ENCODE peak calls at places on chromosomes 16 and 17, in four cellular contexts. One of them, this sample, is unnamed. For H3K36me3, the result is how much of the 10 kb centered on the place peaks cover.

GRCh38 chr17:17763136-17763535 is 73.7 kb downstream of the SREBF1 start:
- DNase-seq in uterus: no peak
- DNase-seq in breast epithelium: no peak
- DNase-seq in stomach: no peak
- DNase-seq in this sample: no peak

GRCh38 chr17:75396781-75397180 is 8.7 kb downstream of the GRB2 start:
- DNase-seq in uterus: no peak
- DNase-seq in breast epithelium: no peak
- DNase-seq in stomach: no peak
- DNase-seq in this sample: no peak

GRCh38 chr17:55717898-55718735 is 4.5 kb downstream of the TMEM100 start:
- DNase-seq in uterus: peak
- DNase-seq in breast epithelium: peak
- DNase-seq in stomach: peak
- DNase-seq in this sample: peak

GRCh38 chr16:49469323-49469670 is 95.7 kb downstream of the C16orf78 start:
- DNase-seq in uterus: no peak
- DNase-seq in breast epithelium: no peak
- DNase-seq in stomach: no peak
- DNase-seq in this sample: no peak

GRCh38 chr17:37089998-37090397 is 141.2 kb downstream of the AATF start:
- DNase-seq in uterus: no peak
- DNase-seq in breast epithelium: no peak
- DNase-seq in stomach: no peak
- DNase-seq in this sample: no peak

GRCh38 chr16:56202036-56202435 is 10.7 kb downstream of the GNAO1 start:
- DNase-seq in uterus: no peak
- DNase-seq in breast epithelium: no peak
- DNase-seq in stomach: peak
- DNase-seq in this sample: no peak

GRCh38 chr16:63289834-63290460 is 1253.7 kb upstream of the CDH8 start:
- DNase-seq in uterus: no peak
- DNase-seq in breast epithelium: no peak
- DNase-seq in stomach: peak
- DNase-seq in this sample: no peak

GRCh38 chr16:87178177-87178863 is 138.9 kb downstream of the C16orf95 start:
- DNase-seq in uterus: no peak
- DNase-seq in breast epithelium: no peak
- DNase-seq in stomach: no peak
- DNase-seq in this sample: peak

GRCh38 chr16:7177875-7178274 is 154.8 kb upstream of the RBFOX1 start:
- DNase-seq in uterus: no peak
- DNase-seq in breast epithelium: no peak
- DNase-seq in stomach: no peak
- DNase-seq in this sample: no peak

GRCh38 chr16:55113195-55113594 is 182.5 kb downstream of the IRX5 start:
- DNase-seq in uterus: no peak
- DNase-seq in breast epithelium: no peak
- DNase-seq in stomach: no peak
- DNase-seq in this sample: no peak

GRCh38 chr17:37389160-37389559 is 13.4 kb downstream of the C17orf78 start:
- DNase-seq in uterus: no peak
- DNase-seq in breast epithelium: no peak
- DNase-seq in stomach: no peak
- DNase-seq in this sample: no peak

GRCh38 chr17:34669511-34669910 is 90.1 kb downstream of the TMEM132E start:
- DNase-seq in uterus: no peak
- DNase-seq in breast epithelium: no peak
- DNase-seq in stomach: no peak
- DNase-seq in this sample: no peak

GRCh38 chr16:53864819-53865491 is 161.0 kb downstream of the FTO start:
- DNase-seq in uterus: no peak
- DNase-seq in breast epithelium: no peak
- DNase-seq in stomach: no peak
- DNase-seq in this sample: no peak

GRCh38 chr16:8581923-8582580 is 8.3 kb downstream of the TMEM114 start:
- DNase-seq in uterus: no peak
- DNase-seq in breast epithelium: no peak
- DNase-seq in stomach: no peak
- DNase-seq in this sample: no peak

GRCh38 chr17:80596760-80597608 is 52.3 kb downstream of the RPTOR start:
- DNase-seq in uterus: no peak
- DNase-seq in breast epithelium: no peak
- DNase-seq in stomach: no peak
- DNase-seq in this sample: no peak

GRCh38 chr17:65783845-65784334 is 222.4 kb upstream of the AXIN2 start:
- DNase-seq in uterus: no peak
- DNase-seq in breast epithelium: no peak
- DNase-seq in stomach: no peak
- DNase-seq in this sample: no peak

GRCh38 chr17:42519546-42520444 is 16.2 kb upstream of the NAGLU start:
- DNase-seq in uterus: peak
- DNase-seq in breast epithelium: peak
- DNase-seq in stomach: peak
- DNase-seq in this sample: peak

GRCh38 chr17:81869221-81870154 is 1.6 kb downstream of the ARHGDIA start:
- DNase-seq in uterus: peak
- DNase-seq in breast epithelium: no peak
- DNase-seq in stomach: peak
- DNase-seq in this sample: no peak

GRCh38 chr17:75242461-75243042 is 18.9 kb downstream of the GGA3 start:
- DNase-seq in uterus: no peak
- DNase-seq in breast epithelium: no peak
- DNase-seq in stomach: no peak
- DNase-seq in this sample: no peak

GRCh38 chr17:49822829-49823228 is 25.0 kb downstream of the TAC4 start:
- DNase-seq in uterus: peak
- DNase-seq in breast epithelium: no peak
- DNase-seq in stomach: no peak
- DNase-seq in this sample: no peak

GRCh38 chr17:64500923-64501765 is 4.3 kb upstream of the POLG2 start:
- DNase-seq in uterus: no peak
- DNase-seq in breast epithelium: no peak
- DNase-seq in stomach: no peak
- DNase-seq in this sample: no peak

GRCh38 chr16:27080870-27081269 is 14.1 kb downstream of the C16orf82 start:
- DNase-seq in uterus: no peak
- DNase-seq in breast epithelium: no peak
- DNase-seq in stomach: no peak
- DNase-seq in this sample: no peak

GRCh38 chr17:35709874-35710273 is 21.6 kb upstream of the RASL10B start:
- DNase-seq in uterus: no peak
- DNase-seq in breast epithelium: no peak
- DNase-seq in stomach: no peak
- DNase-seq in this sample: no peak

GRCh38 chr16:74226361-74226979 is 70.1 kb upstream of the PSMD7 start:
- DNase-seq in uterus: no peak
- DNase-seq in breast epithelium: no peak
- DNase-seq in stomach: no peak
- DNase-seq in this sample: no peak

GRCh38 chr16:56910654-56911539 is 21.0 kb upstream of the HERPUD1 start:
- DNase-seq in uterus: no peak
- DNase-seq in breast epithelium: no peak
- DNase-seq in stomach: no peak
- DNase-seq in this sample: peak

GRCh38 chr17:20852541-20853370 is 190.1 kb downstream of the USP22 start:
- DNase-seq in uterus: peak
- DNase-seq in breast epithelium: no peak
- DNase-seq in stomach: no peak
- DNase-seq in this sample: no peak

GRCh38 chr17:28145348-28145747 is 102.9 kb downstream of the NLK start:
- DNase-seq in uterus: no peak
- DNase-seq in breast epithelium: no peak
- DNase-seq in stomach: no peak
- DNase-seq in this sample: no peak

GRCh38 chr17:69574257-69575197 is 160.0 kb downstream of the MAP2K6 start:
- DNase-seq in uterus: no peak
- DNase-seq in breast epithelium: no peak
- DNase-seq in stomach: no peak
- DNase-seq in this sample: no peak

GRCh38 chr16:27111486-27111885 is 44.8 kb downstream of the C16orf82 start:
- DNase-seq in uterus: no peak
- DNase-seq in breast epithelium: peak
- DNase-seq in stomach: no peak
- DNase-seq in this sample: no peak

GRCh38 chr16:85027968-85028637 is 508 bp downstream of the KIAA0513 start:
- DNase-seq in uterus: no peak
- DNase-seq in breast epithelium: no peak
- DNase-seq in stomach: no peak
- DNase-seq in this sample: no peak

GRCh38 chr16:70418274-70418992 is 20.5 kb downstream of the ST3GAL2 start:
- DNase-seq in uterus: no peak
- DNase-seq in breast epithelium: no peak
- DNase-seq in stomach: no peak
- DNase-seq in this sample: no peak

GRCh38 chr16:72990571-72990970 is 57.4 kb downstream of the ZFHX3 start:
- DNase-seq in uterus: no peak
- DNase-seq in breast epithelium: no peak
- DNase-seq in stomach: no peak
- DNase-seq in this sample: no peak

GRCh38 chr16:80938035-80938927 is 68.4 kb downstream of the CMC2 start:
- DNase-seq in uterus: peak
- DNase-seq in breast epithelium: no peak
- DNase-seq in stomach: no peak
- DNase-seq in this sample: no peak

DNA sequence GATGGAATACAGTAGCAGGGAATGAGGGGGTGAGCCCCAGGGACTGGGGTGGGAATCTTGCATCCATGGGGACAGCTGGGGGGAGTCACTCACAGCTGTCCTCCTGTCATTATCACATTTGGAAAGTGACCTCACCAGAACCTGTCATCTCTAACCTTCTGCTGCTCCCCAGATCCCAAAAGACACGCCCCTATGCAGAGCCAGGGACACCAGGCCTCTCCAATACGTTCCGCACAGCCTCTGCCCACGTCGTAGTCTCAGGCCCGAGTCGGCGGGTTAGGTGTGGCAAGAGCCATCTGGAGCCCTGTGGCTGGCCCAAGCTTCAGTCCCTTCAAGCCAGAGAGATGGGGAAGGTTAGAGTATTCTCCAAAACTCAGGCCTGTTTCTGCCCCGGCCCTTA is 214.3 kb downstream of the ENGASE start:
- DNase-seq in uterus: no peak
- DNase-seq in breast epithelium: no peak
- DNase-seq in stomach: no peak
- DNase-seq in this sample: no peak
- H3K36me3 ChIP-seq in uterus: under half
- H3K36me3 ChIP-seq in breast epithelium: under half
- H3K36me3 ChIP-seq in stomach: under half
- H3K36me3 ChIP-seq in this sample: under half

GRCh38 chr17:8120520-8121443 is 2.5 kb upstream of the ALOXE3 start:
- DNase-seq in uterus: peak
- DNase-seq in breast epithelium: no peak
- DNase-seq in stomach: peak
- DNase-seq in this sample: no peak
- TF ChIP-seq POLR2A in uterus: no peak
- TF ChIP-seq POLR2A in breast epithelium: no peak
- TF ChIP-seq POLR2A in stomach: no peak
- TF ChIP-seq POLR2A in this sample: no peak

GRCh38 chr17:7191069-7191468 is 11.9 kb upstream of the ASGR1 start:
- DNase-seq in uterus: no peak
- DNase-seq in breast epithelium: no peak
- DNase-seq in stomach: no peak
- DNase-seq in this sample: no peak
- H3K36me3 ChIP-seq in uterus: under half
- H3K36me3 ChIP-seq in breast epithelium: under half
- H3K36me3 ChIP-seq in stomach: half or more
- H3K36me3 ChIP-seq in this sample: under half

GRCh38 chr16:31464348-31464769 is 5.1 kb downstream of the ARMC5 start:
- DNase-seq in uterus: no peak
- DNase-seq in breast epithelium: no peak
- DNase-seq in stomach: no peak
- DNase-seq in this sample: no peak

GRCh38 chr16:31459722-31460581 is 651 bp downstream of the ARMC5 start:
- DNase-seq in uterus: peak
- DNase-seq in breast epithelium: peak
- DNase-seq in stomach: peak
- DNase-seq in this sample: peak

GRCh38 chr16:31460582-31461002 is 1.3 kb downstream of the ARMC5 start:
- DNase-seq in uterus: no peak
- DNase-seq in breast epithelium: no peak
- DNase-seq in stomach: no peak
- DNase-seq in this sample: no peak

GRCh38 chr16:31461201-31461920 is 2.1 kb downstream of the ARMC5 start:
- DNase-seq in uterus: no peak
- DNase-seq in breast epithelium: no peak
- DNase-seq in stomach: no peak
- DNase-seq in this sample: no peak

DNA sequence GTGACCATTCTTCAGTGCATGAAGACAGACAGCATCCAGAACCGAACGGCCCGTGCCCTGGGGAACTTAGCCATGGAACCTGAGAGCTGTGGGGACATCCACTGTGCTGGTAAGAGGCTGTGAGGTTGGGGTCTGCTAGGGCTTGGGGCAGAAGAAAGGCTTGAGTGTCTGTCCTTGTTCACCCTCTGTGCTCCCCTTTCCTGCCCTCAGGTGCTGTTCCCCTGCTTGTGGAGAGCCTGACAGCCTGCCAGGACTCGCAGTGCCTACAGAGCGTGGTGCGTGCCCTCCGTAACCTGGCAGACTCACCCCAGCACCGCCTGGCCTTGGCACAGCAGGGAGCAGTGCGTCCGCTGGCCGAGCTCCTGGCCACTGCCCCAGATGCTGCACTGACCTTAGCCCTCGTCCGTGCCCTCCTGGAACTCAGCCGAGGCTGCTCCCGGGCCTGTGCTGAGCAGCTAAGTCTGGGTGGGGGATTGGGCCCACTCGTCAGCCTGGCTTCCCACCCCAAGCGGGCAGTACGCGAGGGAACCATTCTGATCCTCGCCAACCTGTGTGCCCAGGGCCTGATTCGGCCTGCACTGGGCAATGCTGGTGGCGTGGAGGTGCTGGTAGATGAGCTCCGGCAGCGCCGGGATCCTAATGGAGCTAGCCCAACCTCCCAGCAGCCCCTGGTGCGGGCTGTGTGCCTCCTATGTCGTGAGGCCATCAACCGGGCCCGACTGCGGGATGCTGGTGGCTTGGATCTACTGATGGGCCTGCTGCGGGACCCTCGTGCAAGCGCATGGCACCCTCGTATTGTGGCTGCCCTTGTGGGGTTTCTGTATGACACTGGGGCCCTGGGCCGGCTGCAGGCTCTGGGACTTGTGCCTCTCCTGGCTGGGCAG is 2.9 kb downstream of the ARMC5 start:
- DNase-seq in uterus: no peak
- DNase-seq in breast epithelium: no peak
- DNase-seq in stomach: no peak
- DNase-seq in this sample: no peak
- TF ChIP-seq POLR2A in uterus: no peak
- TF ChIP-seq POLR2A in breast epithelium: no peak
- TF ChIP-seq POLR2A in stomach: no peak
- TF ChIP-seq POLR2A in this sample: no peak

This sample was measured in tibial nerve.